ENCODE peak calls at places on chromosomes 1 and 21, in four cellular contexts. R, E, K and J are unnamed samples.

GRCh38 chr21:38925923-38926322 is 120.2 kb downstream of the ETS2 start:
- DNase-seq in E (no peak), R (no peak), K (no peak), J (peak; percentile 33)

GRCh38 chr1:6868371-6869001 is 83.2 kb downstream of the CAMTA1 start:
- DNase-seq in R (no peak), K (no peak), E (no peak), J (no peak)

GRCh38 chr21:28684351-28684750 is 308.3 kb downstream of the LTN1 start:
- DNase-seq in R (no peak), K (no peak), E (no peak), J (no peak)

GRCh38 chr1:60470231-60470630 is 396.7 kb upstream of the C1orf87 start:
- DNase-seq in K (no peak), R (no peak), E (no peak), J (peak; percentile 66)

GRCh38 chr1:7334475-7335035 is 436.5 kb upstream of the VAMP3 start:
- DNase-seq in K (no peak), R (no peak), E (no peak), J (no peak)

GRCh38 chr1:15799004-15799867 is 8.2 kb downstream of the UQCRHL start:
- DNase-seq in R (no peak), E (no peak), K (peak; percentile 61), J (peak; percentile 84)

GRCh38 chr1:145963218-145964019 is 956 bp downstream of the ANKRD34A start:
- DNase-seq in E (no peak), K (no peak), R (no peak), J (no peak)

GRCh38 chr1:205436776-205437485 is 15.1 kb upstream of the LEMD1 start:
- DNase-seq in K (no peak), E (no peak), R (no peak), J (no peak)

GRCh38 chr1:230160957-230161771 is 94.1 kb downstream of the GALNT2 start:
- DNase-seq in K (peak; percentile 51), E (no peak), R (no peak), J (peak; percentile 93)

GRCh38 chr1:221845650-221846371 is 103.9 kb upstream of the DUSP10 start:
- DNase-seq in R (no peak), K (peak; percentile 29), E (no peak), J (peak; percentile 28)

GRCh38 chr1:109499661-109500536 is 6.0 kb downstream of the CYB561D1 start:
- DNase-seq in R (peak; percentile 63), K (peak; percentile 45), E (no peak), J (peak; percentile 28)
- TF ChIP-seq EZH2 in R (no peak), K (no peak), E (no peak), J (no peak)

GRCh38 chr1:45787905-45788304 is 15.5 kb upstream of the MAST2 start:
- DNase-seq in R (no peak), E (no peak), K (no peak), J (no peak)

GRCh38 chr1:45789601-45790000 is 13.8 kb upstream of the MAST2 start:
- DNase-seq in K (no peak), E (no peak), R (no peak), J (no peak)

GRCh38 chr1:45785583-45785982 is 17.8 kb upstream of the MAST2 start:
- DNase-seq in E (no peak), K (no peak), R (no peak), J (no peak)
- TF ChIP-seq JUN in E (no peak), K (no peak), R (no peak), J (no peak)

DNA sequence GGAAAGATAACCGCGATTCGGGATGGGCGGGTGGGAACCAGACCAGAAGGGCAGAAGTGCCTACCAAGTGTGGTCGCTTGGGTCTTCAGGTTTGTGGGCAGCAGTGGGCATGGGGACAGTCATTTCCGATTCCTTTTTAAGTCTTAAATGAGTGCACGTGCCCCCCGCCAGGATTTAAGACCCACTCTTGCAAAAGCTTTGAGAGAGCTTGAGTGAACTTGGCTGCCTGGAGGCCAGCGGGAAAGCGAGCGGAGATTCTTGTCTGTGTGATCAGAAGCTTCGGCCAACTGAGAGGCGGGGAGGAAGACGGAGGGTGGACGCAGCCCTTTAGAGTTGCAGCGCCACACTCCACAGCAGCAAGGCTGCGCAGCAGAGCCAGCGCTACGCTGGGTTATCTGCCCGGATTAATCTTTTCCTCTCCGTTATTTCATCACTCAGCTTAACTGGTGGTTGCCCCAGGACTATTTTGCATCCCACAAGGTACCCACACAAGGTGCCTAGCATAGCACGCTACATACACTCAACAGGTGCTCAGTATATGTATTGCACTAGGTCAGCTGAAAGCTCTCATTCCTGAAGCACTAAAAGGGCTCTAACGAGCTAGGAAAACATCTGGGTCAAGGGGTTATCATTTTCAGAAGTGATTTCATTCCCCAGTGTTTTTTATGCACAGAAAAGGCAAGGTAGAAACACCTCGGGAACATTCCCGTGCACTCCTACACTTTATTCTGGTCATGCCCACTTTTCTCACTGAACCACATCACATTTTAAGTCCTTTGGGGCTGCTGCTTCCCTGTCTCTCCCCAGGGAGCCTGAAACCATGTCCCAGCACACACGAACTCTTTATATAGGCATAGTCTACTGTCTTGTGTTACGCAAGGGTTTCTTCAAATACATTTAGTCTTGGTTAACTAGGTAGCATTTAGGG is 1.5 kb upstream of the BATF3 start:
- DNase-seq in R (peak; percentile 11), K (no peak), E (peak; percentile 17), J (peak; percentile 65)
- TF ChIP-seq EZH2 in R (no peak), K (no peak), E (peak; percentile 31), J (no peak)

GRCh38 chr1:3049905-3050304 is 19.1 kb upstream of the PRDM16 start:
- DNase-seq in R (no peak), K (no peak), E (no peak), J (no peak)

GRCh38 chr1:3051270-3052268 is 17.4 kb upstream of the PRDM16 start:
- DNase-seq in R (no peak), E (no peak), K (no peak), J (no peak)

GRCh38 chr1:3052501-3052900 is 16.5 kb upstream of the PRDM16 start:
- DNase-seq in R (no peak), K (no peak), E (no peak), J (no peak)

GRCh38 chr1:3050603-3051002 is 18.4 kb upstream of the PRDM16 start:
- DNase-seq in K (no peak), R (no peak), E (no peak), J (no peak)

GRCh38 chr1:3049164-3049563 is 19.8 kb upstream of the PRDM16 start:
- DNase-seq in E (no peak), R (no peak), K (no peak), J (no peak)
- TF ChIP-seq JUN in E (no peak), R (no peak), K (no peak), J (no peak)

DNA sequence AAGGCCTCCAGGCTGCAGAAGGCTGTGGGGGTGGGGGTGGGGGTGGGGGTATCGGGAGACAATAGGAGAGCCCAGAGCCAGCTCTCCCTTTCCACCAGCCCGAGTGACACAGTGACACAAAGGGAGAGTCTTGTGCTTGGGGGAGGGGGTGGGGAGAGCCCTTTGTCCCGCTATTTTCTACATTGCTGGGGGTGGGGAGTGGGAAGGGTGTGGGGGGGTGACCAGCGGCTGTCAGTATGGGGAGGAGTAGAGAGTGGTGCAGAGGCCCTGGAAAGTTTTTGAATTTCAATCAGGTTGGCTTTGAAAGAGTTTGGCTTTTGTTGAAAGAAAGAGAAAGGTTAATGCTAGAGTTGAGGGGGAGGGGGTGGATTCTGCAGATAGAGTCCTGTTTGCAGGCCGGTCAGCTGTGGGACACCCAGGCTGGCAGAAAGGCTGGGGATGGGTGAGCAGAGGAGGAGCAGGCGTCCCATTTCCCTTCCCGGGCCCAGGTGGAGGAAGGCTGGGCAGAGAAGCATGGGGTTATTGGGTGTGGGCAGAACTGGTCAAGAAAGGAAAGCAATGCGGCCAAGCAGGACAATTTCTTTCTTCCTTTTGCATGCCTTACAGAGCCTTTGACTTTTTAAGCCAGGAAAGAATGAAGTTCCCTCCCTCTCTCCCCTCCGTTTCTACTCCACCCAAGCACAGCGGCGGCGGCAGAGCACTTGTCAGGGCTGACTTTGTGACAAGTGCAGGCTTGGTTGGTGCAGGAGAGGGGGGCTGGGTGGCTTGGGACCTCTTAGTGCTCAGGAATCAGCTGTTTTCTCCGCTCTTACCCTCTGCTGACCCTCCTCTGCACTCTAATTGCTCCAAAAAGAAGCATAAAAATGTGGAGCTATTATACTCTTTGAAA is 96.2 kb downstream of the RNF220 start:
- DNase-seq in K (peak; percentile 12), R (no peak), E (no peak), J (no peak)
- TF ChIP-seq EZH2 in K (no peak), R (no peak), E (no peak), J (no peak)

DNA sequence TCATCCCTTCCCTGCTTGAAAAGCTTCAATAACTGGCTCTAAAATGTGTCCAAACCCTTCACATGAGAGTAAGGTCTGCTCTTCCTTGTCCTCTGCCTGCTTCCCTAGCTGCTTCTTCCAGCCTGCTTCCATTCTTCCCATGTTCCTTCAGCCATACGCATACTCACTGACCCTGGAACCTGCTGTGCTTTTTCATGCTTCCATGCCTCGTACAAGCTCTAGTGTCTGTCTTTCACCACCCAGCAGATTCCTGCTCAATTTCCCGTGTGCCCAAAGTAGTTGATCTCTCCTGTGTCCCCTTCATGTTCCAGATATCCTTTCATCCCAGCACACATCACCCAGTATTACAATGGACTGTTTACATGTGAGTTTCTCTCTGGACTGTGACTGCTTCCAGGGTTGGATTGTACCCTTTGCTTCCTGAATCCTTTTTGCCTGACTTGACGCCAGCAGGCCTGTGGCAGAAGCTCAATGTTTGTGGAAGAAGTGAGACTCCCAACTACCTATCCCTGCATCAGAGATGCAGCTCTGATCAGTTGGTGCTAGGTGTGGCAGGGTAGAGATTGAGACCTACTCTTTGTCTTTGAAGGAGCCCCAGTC is 35.9 kb upstream of the RNF19B start:
- DNase-seq in R (no peak), K (no peak), E (no peak), J (peak; percentile 29)
- TF ChIP-seq JUN in R (no peak), K (no peak), E (no peak), J (no peak)